ENCODE peak calls at places on chromosome 15, in eight cellular contexts. X is cardiac fibroblast; B is nucleus accumbens; J is HTR-8/SVneo; C is stimulated activated effector memory CD8-positive, alpha-beta T cell treated with anti-CD3 and anti-CD28 coated beads, Interleukin-12 subunit alpha, Interleukin-12 subunit beta, amount 100 ng/mL, for 72 hours; P is neural progenitor cell; M is cardiac muscle cell; U is NCI-H1092. V is an unnamed sample.

GRCh38 chr15:96330450-96331140 is at the start of gene NR2F2:
- DNase-seq in U (peak; percentile 85), M (peak; percentile 99), P (peak; percentile 100), B (peak; percentile 48), X (peak; percentile 99), J (peak; percentile 87), C (no peak), V (peak; percentile 95)

GRCh38 chr15:93266291-93266690 is 177.3 kb upstream of the RGMA start:
- DNase-seq in J (no peak), M (no peak), X (no peak), P (no peak), B (no peak), C (no peak), U (no peak), V (no peak)

GRCh38 chr15:29936353-29937049 is 114.2 kb upstream of the TJP1 start:
- DNase-seq in X (peak; percentile 76), B (no peak), P (no peak), M (peak; percentile 25), C (no peak), U (no peak), J (no peak), V (no peak)

GRCh38 chr15:62742409-62743171 is 300.0 kb upstream of the TPM1 start:
- DNase-seq in B (peak; percentile 53), C (peak; percentile 9), M (peak; percentile 93), U (peak; percentile 0), J (peak; percentile 58), X (peak; percentile 95), P (peak; percentile 81), V (peak; percentile 74)

GRCh38 chr15:92158426-92158825 is 235.3 kb upstream of the ST8SIA2 start:
- DNase-seq in P (no peak), M (no peak), X (peak; percentile 3), C (no peak), J (no peak), B (no peak), U (no peak), V (no peak)

GRCh38 chr15:85579011-85579701 is 198.8 kb downstream of the AKAP13 start:
- DNase-seq in C (no peak), P (no peak), U (no peak), B (no peak), M (peak; percentile 56), X (peak; percentile 34), J (no peak), V (no peak)

GRCh38 chr15:63059573-63060216 is 17.1 kb downstream of the TPM1 start:
- DNase-seq in C (no peak), M (no peak), X (peak; percentile 14), U (no peak), B (no peak), J (no peak), P (no peak), V (no peak)

GRCh38 chr15:80489030-80489594 is 84.9 kb downstream of the ARNT2 start:
- DNase-seq in P (no peak), B (no peak), X (peak; percentile 79), J (peak; percentile 39), C (no peak), U (no peak), M (peak; percentile 78), V (no peak)

GRCh38 chr15:96756656-96757055 is 426.2 kb downstream of the NR2F2 start:
- DNase-seq in P (no peak), U (no peak), X (no peak), M (no peak), B (no peak), J (no peak), C (no peak), V (no peak)

GRCh38 chr15:72855791-72856190 is 72.2 kb upstream of the ADPGK start:
- DNase-seq in X (no peak), P (no peak), B (no peak), C (no peak), M (no peak), U (no peak), J (no peak), V (no peak)

GRCh38 chr15:21262851-21263400 is 177.4 kb downstream of the POTEB3 start:
- DNase-seq in C (no peak), B (no peak), X (no peak), U (no peak), J (no peak), M (no peak), P (no peak), V (no peak)

GRCh38 chr15:29278436-29279099 is 8.9 kb upstream of the NSMCE3 start:
- DNase-seq in U (no peak), B (no peak), P (no peak), X (peak; percentile 55), J (peak; percentile 22), M (peak; percentile 41), C (no peak), V (peak; percentile 74)

GRCh38 chr15:100852630-100853029 is 27.0 kb upstream of the ALDH1A3 start:
- DNase-seq in P (no peak), X (no peak), U (no peak), B (no peak), M (no peak), J (no peak), C (no peak), V (no peak)

GRCh38 chr15:64344651-64345262 is 11.2 kb downstream of the CSNK1G1 start:
- DNase-seq in X (peak; percentile 27), U (no peak), B (no peak), J (no peak), P (no peak), C (no peak), M (peak; percentile 35), V (no peak)

GRCh38 chr15:45333550-45333949 is 44.8 kb downstream of the GATM start:
- DNase-seq in B (no peak), X (peak; percentile 22), J (peak; percentile 9), U (no peak), P (no peak), M (peak; percentile 77), C (no peak), V (no peak)

GRCh38 chr15:28918141-28918983 is 32.6 kb downstream of the APBA2 start:
- DNase-seq in X (peak; percentile 25), B (no peak), P (peak; percentile 81), M (peak; percentile 38), U (no peak), C (no peak), J (no peak), V (no peak)

GRCh38 chr15:39931615-39932014 is 2.3 kb upstream of the EIF2AK4 start:
- DNase-seq in B (no peak), X (peak; percentile 31), P (no peak), U (no peak), M (peak; percentile 46), J (no peak), C (no peak), V (no peak)

V was measured in astrocyte of the cerebellum.